ENCODE peak calls at places on chromosomes 3 and 15, in four cellular contexts. One of them, this sample, is unnamed.

GRCh38 chr3:101567528-101568317 is 6.1 kb downstream of the TRMT10C start:
- DNase-seq in left lung: no peak
- DNase-seq in Caco-2: no peak
- DNase-seq in HCT116: no peak
- DNase-seq in this sample: no peak

GRCh38 chr3:179452166-179452544 is 885 bp upstream of the GNB4 start:
- DNase-seq in Caco-2: no peak
- DNase-seq in left lung: no peak
- DNase-seq in HCT116: no peak
- DNase-seq in this sample: no peak

GRCh38 chr15:49860101-49860500 is 239.3 kb downstream of the DTWD1 start:
- DNase-seq in HCT116: no peak
- DNase-seq in left lung: no peak
- DNase-seq in Caco-2: no peak
- DNase-seq in this sample: no peak

GRCh38 chr3:160921020-160921635 is 165.1 kb downstream of the PPM1L start:
- DNase-seq in HCT116: peak; percentile 21
- DNase-seq in Caco-2: no peak
- DNase-seq in left lung: no peak
- DNase-seq in this sample: no peak

GRCh38 chr3:157318639-157319288 is 117.9 kb upstream of the PTX3 start:
- DNase-seq in HCT116: no peak
- DNase-seq in left lung: no peak
- DNase-seq in Caco-2: no peak
- DNase-seq in this sample: no peak

GRCh38 chr3:149506965-149507364 is 32.5 kb downstream of the TM4SF4 start:
- DNase-seq in left lung: no peak
- DNase-seq in HCT116: no peak
- DNase-seq in Caco-2: no peak
- DNase-seq in this sample: no peak

GRCh38 chr3:123122525-123123315 is 55.9 kb downstream of the PDIA5 start:
- DNase-seq in left lung: no peak
- DNase-seq in Caco-2: no peak
- DNase-seq in HCT116: no peak
- DNase-seq in this sample: no peak

GRCh38 chr3:100993309-100993708 is at the start of gene ABI3BP:
- DNase-seq in left lung: peak; percentile 82
- DNase-seq in HCT116: peak; percentile 29
- DNase-seq in Caco-2: no peak
- DNase-seq in this sample: peak; percentile 70

GRCh38 chr3:64417816-64418215 is 192.6 kb upstream of the PRICKLE2 start:
- DNase-seq in Caco-2: no peak
- DNase-seq in HCT116: no peak
- DNase-seq in left lung: no peak
- DNase-seq in this sample: no peak

GRCh38 chr15:62390793-62391543 is 225.9 kb upstream of the C2CD4B start:
- DNase-seq in HCT116: no peak
- DNase-seq in left lung: peak; percentile 84
- DNase-seq in Caco-2: peak; percentile 48
- DNase-seq in this sample: peak; percentile 75

GRCh38 chr3:197590313-197590962 is 34.7 kb upstream of the BDH1 start:
- DNase-seq in Caco-2: peak; percentile 85
- DNase-seq in left lung: no peak
- DNase-seq in HCT116: no peak
- DNase-seq in this sample: no peak

GRCh38 chr3:101091489-101091888 is 98.3 kb upstream of the ABI3BP start:
- DNase-seq in HCT116: peak; percentile 22
- DNase-seq in left lung: no peak
- DNase-seq in Caco-2: no peak
- DNase-seq in this sample: no peak

GRCh38 chr3:17111556-17111955 is 226.8 kb downstream of the PLCL2 start:
- DNase-seq in HCT116: no peak
- DNase-seq in Caco-2: no peak
- DNase-seq in left lung: no peak
- DNase-seq in this sample: no peak

GRCh38 chr3:102092617-102093466 is 243.5 kb downstream of the NFKBIZ start:
- DNase-seq in Caco-2: no peak
- DNase-seq in left lung: no peak
- DNase-seq in HCT116: no peak
- DNase-seq in this sample: no peak

GRCh38 chr3:66656608-66657007 is 155.8 kb upstream of the LRIG1 start:
- DNase-seq in left lung: no peak
- DNase-seq in Caco-2: no peak
- DNase-seq in HCT116: no peak
- DNase-seq in this sample: no peak

GRCh38 chr3:58577269-58577821 is at the start of gene FAM107A:
- DNase-seq in left lung: no peak
- DNase-seq in Caco-2: no peak
- DNase-seq in HCT116: no peak
- DNase-seq in this sample: no peak

GRCh38 chr15:95912280-95912625 is 418.2 kb upstream of the NR2F2 start:
- DNase-seq in Caco-2: no peak
- DNase-seq in left lung: no peak
- DNase-seq in HCT116: no peak
- DNase-seq in this sample: no peak

GRCh38 chr15:98676586-98677270 is 28.4 kb downstream of the IGF1R start:
- DNase-seq in left lung: no peak
- DNase-seq in HCT116: no peak
- DNase-seq in Caco-2: no peak
- DNase-seq in this sample: no peak

GRCh38 chr3:20038679-20039078 is 1.6 kb upstream of the KAT2B start:
- DNase-seq in left lung: no peak
- DNase-seq in HCT116: no peak
- DNase-seq in Caco-2: no peak
- DNase-seq in this sample: no peak

GRCh38 chr3:71128951-71129350 is 454.6 kb downstream of the FOXP1 start:
- DNase-seq in HCT116: no peak
- DNase-seq in Caco-2: no peak
- DNase-seq in left lung: no peak
- DNase-seq in this sample: no peak
- H3K4me1 ChIP-seq in HCT116: no peaks in the 10 kb centered on the region
- H3K4me1 ChIP-seq in Caco-2: peaks cover 56% of the 10 kb centered on the region
- H3K4me1 ChIP-seq in left lung: peaks cover 50% of the 10 kb centered on the region
- H3K4me1 ChIP-seq in this sample: peaks cover 51% of the 10 kb centered on the region

DNA sequence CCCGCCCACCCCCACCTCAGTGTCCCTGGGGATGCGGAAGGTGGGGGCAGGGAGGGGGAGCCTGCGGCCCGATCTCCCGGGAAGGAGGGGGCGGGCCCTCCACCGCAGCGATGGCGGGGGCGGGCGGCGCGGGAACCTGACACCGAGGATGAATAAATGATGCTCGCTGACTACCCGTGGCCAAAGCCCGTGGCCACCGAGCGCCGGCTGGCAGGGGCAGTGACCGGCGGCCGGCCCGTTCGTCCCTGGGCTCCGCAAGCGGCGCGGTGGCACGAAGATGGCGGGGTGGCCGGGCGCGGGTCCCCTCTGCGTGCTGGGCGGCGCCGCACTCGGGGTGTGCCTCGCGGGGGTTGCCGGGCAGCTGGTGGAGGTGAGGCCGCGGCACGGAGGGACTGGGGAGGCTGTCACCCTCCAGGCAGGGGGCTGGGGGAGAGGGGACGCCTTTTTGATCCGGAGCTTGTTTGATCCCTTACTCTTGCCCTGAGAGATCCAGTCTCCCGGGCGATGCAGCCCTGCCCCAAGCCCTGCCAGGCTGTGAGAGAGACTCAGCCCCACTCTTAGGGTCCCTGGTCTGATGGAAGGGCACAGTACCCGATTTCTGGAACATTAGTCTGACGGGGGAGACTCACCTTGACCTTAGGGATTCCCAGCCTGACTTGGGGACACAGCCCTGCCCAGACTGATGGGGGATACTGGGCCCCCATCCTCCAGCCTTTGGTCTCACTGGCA is at the start of gene TMIE:
- DNase-seq in Caco-2: no peak
- DNase-seq in left lung: peak; percentile 78
- DNase-seq in HCT116: no peak
- DNase-seq in this sample: no peak
- H3K4me3 ChIP-seq in Caco-2: peak within 1 kb of the TSS; percentile 18
- H3K4me3 ChIP-seq in left lung: no peak within 1 kb of the TSS
- H3K4me3 ChIP-seq in HCT116: no peak within 1 kb of the TSS
- H3K4me3 ChIP-seq in this sample: peak within 1 kb of the TSS; percentile 23

GRCh38 chr3:10434144-10434937 is 71.0 kb downstream of the ATP2B2 start:
- DNase-seq in Caco-2: no peak
- DNase-seq in left lung: no peak
- DNase-seq in HCT116: no peak
- DNase-seq in this sample: no peak
- H3K4me1 ChIP-seq in Caco-2: no peaks in the 10 kb centered on the region
- H3K4me1 ChIP-seq in left lung: no peaks in the 10 kb centered on the region
- H3K4me1 ChIP-seq in HCT116: no peaks in the 10 kb centered on the region
- H3K4me1 ChIP-seq in this sample: no peaks in the 10 kb centered on the region

GRCh38 chr3:69122398-69122797 is at the start of gene LMOD3:
- DNase-seq in Caco-2: no peak
- DNase-seq in left lung: no peak
- DNase-seq in HCT116: no peak
- DNase-seq in this sample: no peak
- H3K4me3 ChIP-seq in Caco-2: no peak within 1 kb of the TSS
- H3K4me3 ChIP-seq in left lung: no peak within 1 kb of the TSS
- H3K4me3 ChIP-seq in HCT116: no peak within 1 kb of the TSS
- H3K4me3 ChIP-seq in this sample: no peak within 1 kb of the TSS

GRCh38 chr3:84292113-84292512 is 666.7 kb upstream of the CADM2 start:
- DNase-seq in Caco-2: no peak
- DNase-seq in left lung: no peak
- DNase-seq in HCT116: no peak
- DNase-seq in this sample: no peak
- H3K4me1 ChIP-seq in Caco-2: no peaks in the 10 kb centered on the region
- H3K4me1 ChIP-seq in left lung: no peaks in the 10 kb centered on the region
- H3K4me1 ChIP-seq in HCT116: no peaks in the 10 kb centered on the region
- H3K4me1 ChIP-seq in this sample: no peaks in the 10 kb centered on the region

GRCh38 chr15:56208641-56209155 is 35.0 kb downstream of the RFX7 start:
- DNase-seq in HCT116: no peak
- DNase-seq in Caco-2: no peak
- DNase-seq in left lung: no peak
- DNase-seq in this sample: no peak

GRCh38 chr15:56207092-56207491 is 36.6 kb downstream of the RFX7 start:
- DNase-seq in Caco-2: no peak
- DNase-seq in left lung: no peak
- DNase-seq in HCT116: no peak
- DNase-seq in this sample: no peak

GRCh38 chr15:56211064-56211463 is 32.6 kb downstream of the RFX7 start:
- DNase-seq in Caco-2: no peak
- DNase-seq in left lung: no peak
- DNase-seq in HCT116: no peak
- DNase-seq in this sample: no peak

GRCh38 chr15:56207711-56208110 is 36.0 kb downstream of the RFX7 start:
- DNase-seq in HCT116: no peak
- DNase-seq in Caco-2: no peak
- DNase-seq in left lung: no peak
- DNase-seq in this sample: no peak

DNA sequence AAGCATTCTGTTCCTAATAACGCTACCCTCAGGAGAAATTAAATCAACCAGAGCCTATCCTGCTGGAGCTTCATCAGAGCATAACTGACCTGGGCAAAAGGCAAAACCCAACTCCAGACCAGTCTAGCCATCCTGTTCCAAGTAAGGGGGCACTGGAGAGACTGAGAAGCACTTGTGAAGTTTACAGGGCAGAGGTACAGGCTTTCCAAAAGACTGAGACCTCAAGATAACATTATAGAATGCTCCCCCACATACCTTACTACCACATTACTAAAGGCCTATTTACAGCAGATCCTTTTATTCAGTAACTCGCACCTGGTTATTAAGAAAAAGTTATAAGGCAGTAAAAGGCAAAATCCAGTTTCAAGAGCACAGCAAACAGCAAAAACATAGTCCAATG is 35.5 kb downstream of the RFX7 start:
- DNase-seq in HCT116: no peak
- DNase-seq in left lung: no peak
- DNase-seq in Caco-2: no peak
- DNase-seq in this sample: no peak
- H3K4me3 ChIP-seq in HCT116: no peak overlapping the region
- H3K4me3 ChIP-seq in left lung: no peak overlapping the region
- H3K4me3 ChIP-seq in Caco-2: no peak overlapping the region
- H3K4me3 ChIP-seq in this sample: no peak overlapping the region

GRCh38 chr15:77060560-77060959 is 10.3 kb downstream of the TSPAN3 start:
- DNase-seq in left lung: no peak
- DNase-seq in Caco-2: no peak
- DNase-seq in HCT116: no peak
- DNase-seq in this sample: no peak
- H3K4me1 ChIP-seq in left lung: peaks cover 67% of the 10 kb centered on the region
- H3K4me1 ChIP-seq in Caco-2: peaks cover 50% of the 10 kb centered on the region
- H3K4me1 ChIP-seq in HCT116: peaks cover 7% of the 10 kb centered on the region
- H3K4me1 ChIP-seq in this sample: peaks cover 55% of the 10 kb centered on the region

GRCh38 chr3:185216587-185216918 is 37.3 kb downstream of the EHHADH start:
- DNase-seq in Caco-2: no peak
- DNase-seq in left lung: no peak
- DNase-seq in HCT116: no peak
- DNase-seq in this sample: no peak

GRCh38 chr3:185221203-185221602 is 32.6 kb downstream of the EHHADH start:
- DNase-seq in Caco-2: no peak
- DNase-seq in left lung: no peak
- DNase-seq in HCT116: no peak
- DNase-seq in this sample: no peak

GRCh38 chr3:185210621-185211157 is 43.2 kb downstream of the EHHADH start:
- DNase-seq in left lung: no peak
- DNase-seq in HCT116: no peak
- DNase-seq in Caco-2: no peak
- DNase-seq in this sample: no peak

DNA sequence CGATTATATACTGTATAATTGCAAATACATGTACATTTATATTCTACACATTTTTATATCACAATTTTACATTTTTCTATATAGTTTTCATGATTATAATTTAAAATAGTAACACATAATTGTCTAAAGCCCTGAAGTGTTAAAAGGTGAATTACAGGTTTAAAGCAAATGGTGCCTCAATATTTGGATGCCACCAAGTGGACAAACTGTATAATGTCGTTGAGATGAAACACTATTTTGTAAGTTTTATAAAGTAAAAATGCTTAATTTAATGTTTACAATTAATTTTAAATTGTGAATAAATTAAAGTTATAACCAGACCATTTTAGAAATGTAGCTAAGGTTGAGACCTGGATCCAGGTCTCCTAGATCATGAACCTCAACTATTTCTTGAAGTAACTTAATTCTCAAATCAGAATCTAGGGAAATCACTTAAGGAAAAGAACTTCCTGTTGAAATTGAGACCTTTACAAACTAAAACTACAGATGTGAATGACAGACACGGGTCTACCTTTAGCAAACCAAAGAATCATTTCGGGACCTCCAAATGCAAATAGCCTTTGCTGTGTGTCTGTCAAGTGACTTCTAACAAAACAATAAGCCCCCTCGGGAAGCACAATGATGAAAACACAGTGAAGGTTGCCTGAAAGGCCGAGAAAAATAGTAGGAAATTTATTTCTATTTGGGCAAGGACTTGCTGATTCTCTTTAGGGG is 37.8 kb downstream of the EHHADH start:
- DNase-seq in left lung: no peak
- DNase-seq in Caco-2: no peak
- DNase-seq in HCT116: no peak
- DNase-seq in this sample: no peak
- H3K4me3 ChIP-seq in left lung: peak overlapping the region; percentile 2
- H3K4me3 ChIP-seq in Caco-2: no peak overlapping the region
- H3K4me3 ChIP-seq in HCT116: no peak overlapping the region
- H3K4me3 ChIP-seq in this sample: peak overlapping the region; percentile 46

DNA sequence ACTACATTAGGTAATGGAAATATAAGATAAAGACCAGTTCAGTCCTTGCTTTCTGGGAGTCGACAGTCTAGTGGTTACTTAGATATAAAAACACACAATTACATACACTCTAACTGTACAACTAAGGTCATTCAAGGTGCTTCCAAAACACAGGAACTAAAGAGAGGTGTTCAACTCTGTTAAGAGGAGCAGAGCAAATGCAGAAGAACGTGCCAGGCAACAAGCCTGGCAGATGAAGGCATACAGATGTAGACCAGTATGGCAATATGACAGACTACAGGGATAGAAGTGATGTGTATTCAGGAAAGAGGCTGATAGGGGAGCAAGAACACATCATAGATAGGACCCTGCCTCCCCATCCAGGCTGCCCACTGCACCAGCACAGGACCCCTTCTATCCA is 78.3 kb downstream of the CBLB start:
- DNase-seq in left lung: no peak
- DNase-seq in HCT116: no peak
- DNase-seq in Caco-2: no peak
- DNase-seq in this sample: no peak
- H3K4me1 ChIP-seq in left lung: peaks cover 16% of the 10 kb centered on the region
- H3K4me1 ChIP-seq in HCT116: no peaks in the 10 kb centered on the region
- H3K4me1 ChIP-seq in Caco-2: peaks cover 3% of the 10 kb centered on the region
- H3K4me1 ChIP-seq in this sample: peaks cover 11% of the 10 kb centered on the region

This sample was measured in upper lobe of right lung.